ENCODE peak calls at places on chromosomes 13 and 19, in four cellular contexts. F, V, A and J are unnamed samples.

GRCh38 chr13:46521921-46522691 is 30.9 kb upstream of the LRCH1 start:
- DNase-seq in F (no peak), V (no peak), A (no peak), J (peak)

GRCh38 chr13:59476376-59476775 is 687.4 kb downstream of the DIAPH3 start:
- DNase-seq in A (no peak), F (no peak), V (no peak), J (no peak)

GRCh38 chr19:7925171-7925837 is 631 bp downstream of the CTXN1 start:
- DNase-seq in V (peak), A (no peak), F (peak), J (no peak)

GRCh38 chr19:35404879-35405622 is 34.2 kb downstream of the GPR42 start:
- DNase-seq in A (no peak), V (no peak), F (no peak), J (no peak)

GRCh38 chr13:80037505-80037888 is 303.4 kb downstream of the SPRY2 start:
- DNase-seq in A (no peak), F (no peak), V (no peak), J (no peak)

GRCh38 chr19:17424743-17425365 is 5.0 kb downstream of the MVB12A start:
- DNase-seq in V (no peak), A (no peak), F (peak), J (no peak)

GRCh38 chr13:56586966-56587365 is 553.8 kb upstream of the PRR20A start:
- DNase-seq in A (no peak), V (no peak), F (no peak), J (peak)

GRCh38 chr13:48976677-48977625 is 1.2 kb downstream of the FNDC3A start:
- DNase-seq in A (peak), V (no peak), F (peak), J (peak)

GRCh38 chr13:53075356-53076041 is 46.9 kb downstream of the OLFM4 start:
- DNase-seq in A (no peak), F (no peak), V (no peak), J (no peak)

GRCh38 chr19:45920458-45920857 is 5.9 kb upstream of the NANOS2 start:
- DNase-seq in A (no peak), F (no peak), V (no peak), J (no peak)

GRCh38 chr13:101757446-101758039 is 305.1 kb downstream of the ITGBL1 start:
- DNase-seq in F (no peak), V (no peak), A (peak), J (no peak)

GRCh38 chr19:4776436-4777205 is 14.9 kb upstream of the FEM1A start:
- DNase-seq in F (no peak), V (no peak), A (no peak), J (no peak)

GRCh38 chr13:52109096-52109495 is 19.8 kb downstream of the NEK5 start:
- DNase-seq in A (no peak), F (no peak), V (no peak), J (no peak)

GRCh38 chr13:71786815-71787214 is 80.2 kb downstream of the DACH1 start:
- DNase-seq in F (no peak), A (no peak), V (no peak), J (no peak)

GRCh38 chr13:112997188-112998135 is 28.4 kb downstream of the MCF2L start:
- DNase-seq in A (no peak), V (no peak), F (peak), J (no peak)

GRCh38 chr19:12703056-12703455 is 6.6 kb upstream of the FBXW9 start:
- DNase-seq in F (peak), A (no peak), V (no peak), J (peak)

GRCh38 chr19:4722671-4723464 is 774 bp downstream of the DPP9 start:
- DNase-seq in F (peak), A (peak), V (no peak), J (no peak)

GRCh38 chr13:83312194-83312593 is 570.1 kb downstream of the SLITRK1 start:
- DNase-seq in V (no peak), A (no peak), F (no peak), J (no peak)

GRCh38 chr19:18847516-18848463 is 16.0 kb downstream of the UPF1 start:
- DNase-seq in A (no peak), F (no peak), V (no peak), J (no peak)